ENCODE peak calls at places on chromosome 22, in nine cellular contexts. One of them, this sample, is unnamed.

GRCh38 chr22:25472382-25472781 is 92.1 kb upstream of the GRK3 start:
- DNase-seq in stromal cell of bone marrow: no peak
- DNase-seq in activated CD4-positive, alpha-beta T cell treated with anti-CD3 and anti-CD28 coated beads for 24 hours: no peak
- DNase-seq in epithelial cell of esophagus: no peak
- DNase-seq in AG08396: no peak
- DNase-seq in AG09309: no peak
- DNase-seq in nephron progenitor cell: no peak
- DNase-seq in stimulated activated CD4-positive, alpha-beta T cell treated with anti-CD3 and anti-CD28 coated beads, Interleukin-1b, Interleukin-23, amount 100 ng/mL, for 48 hours: no peak
- DNase-seq in skeletal muscle cell: no peak
- DNase-seq in this sample: no peak

GRCh38 chr22:19874307-19875060 is 19.8 kb upstream of the GNB1L start:
- DNase-seq in stimulated activated CD4-positive, alpha-beta T cell treated with anti-CD3 and anti-CD28 coated beads, Interleukin-1b, Interleukin-23, amount 100 ng/mL, for 48 hours: peak
- DNase-seq in skeletal muscle cell: no peak
- DNase-seq in AG09309: no peak
- DNase-seq in stromal cell of bone marrow: no peak
- DNase-seq in AG08396: no peak
- DNase-seq in epithelial cell of esophagus: peak
- DNase-seq in activated CD4-positive, alpha-beta T cell treated with anti-CD3 and anti-CD28 coated beads for 24 hours: no peak
- DNase-seq in nephron progenitor cell: peak
- DNase-seq in this sample: peak

GRCh38 chr22:49546811-49547585 is 280.7 kb downstream of the BRD1 start:
- DNase-seq in activated CD4-positive, alpha-beta T cell treated with anti-CD3 and anti-CD28 coated beads for 24 hours: no peak
- DNase-seq in AG08396: no peak
- DNase-seq in epithelial cell of esophagus: no peak
- DNase-seq in AG09309: no peak
- DNase-seq in nephron progenitor cell: no peak
- DNase-seq in skeletal muscle cell: no peak
- DNase-seq in stromal cell of bone marrow: no peak
- DNase-seq in stimulated activated CD4-positive, alpha-beta T cell treated with anti-CD3 and anti-CD28 coated beads, Interleukin-1b, Interleukin-23, amount 100 ng/mL, for 48 hours: no peak
- DNase-seq in this sample: no peak

GRCh38 chr22:44701824-44702478 is at the start of gene PRR5:
- DNase-seq in epithelial cell of esophagus: peak
- DNase-seq in skeletal muscle cell: peak
- DNase-seq in stimulated activated CD4-positive, alpha-beta T cell treated with anti-CD3 and anti-CD28 coated beads, Interleukin-1b, Interleukin-23, amount 100 ng/mL, for 48 hours: peak
- DNase-seq in nephron progenitor cell: peak
- DNase-seq in AG08396: peak
- DNase-seq in activated CD4-positive, alpha-beta T cell treated with anti-CD3 and anti-CD28 coated beads for 24 hours: peak
- DNase-seq in AG09309: peak
- DNase-seq in stromal cell of bone marrow: no peak
- DNase-seq in this sample: peak

GRCh38 chr22:17864398-17865182 is 90.3 kb upstream of the BID start:
- DNase-seq in AG08396: no peak
- DNase-seq in activated CD4-positive, alpha-beta T cell treated with anti-CD3 and anti-CD28 coated beads for 24 hours: no peak
- DNase-seq in nephron progenitor cell: no peak
- DNase-seq in stimulated activated CD4-positive, alpha-beta T cell treated with anti-CD3 and anti-CD28 coated beads, Interleukin-1b, Interleukin-23, amount 100 ng/mL, for 48 hours: no peak
- DNase-seq in epithelial cell of esophagus: no peak
- DNase-seq in stromal cell of bone marrow: no peak
- DNase-seq in AG09309: no peak
- DNase-seq in skeletal muscle cell: no peak
- DNase-seq in this sample: no peak

GRCh38 chr22:28670153-28670552 is 9.5 kb downstream of the TTC28 start:
- DNase-seq in activated CD4-positive, alpha-beta T cell treated with anti-CD3 and anti-CD28 coated beads for 24 hours: no peak
- DNase-seq in stimulated activated CD4-positive, alpha-beta T cell treated with anti-CD3 and anti-CD28 coated beads, Interleukin-1b, Interleukin-23, amount 100 ng/mL, for 48 hours: no peak
- DNase-seq in skeletal muscle cell: no peak
- DNase-seq in AG08396: no peak
- DNase-seq in AG09309: peak
- DNase-seq in nephron progenitor cell: no peak
- DNase-seq in stromal cell of bone marrow: peak
- DNase-seq in epithelial cell of esophagus: no peak
- DNase-seq in this sample: no peak

GRCh38 chr22:46062232-46062615 is 85.3 kb upstream of the WNT7B start:
- DNase-seq in stromal cell of bone marrow: no peak
- DNase-seq in epithelial cell of esophagus: no peak
- DNase-seq in activated CD4-positive, alpha-beta T cell treated with anti-CD3 and anti-CD28 coated beads for 24 hours: no peak
- DNase-seq in AG08396: no peak
- DNase-seq in nephron progenitor cell: no peak
- DNase-seq in stimulated activated CD4-positive, alpha-beta T cell treated with anti-CD3 and anti-CD28 coated beads, Interleukin-1b, Interleukin-23, amount 100 ng/mL, for 48 hours: no peak
- DNase-seq in skeletal muscle cell: no peak
- DNase-seq in AG09309: no peak
- DNase-seq in this sample: peak

GRCh38 chr22:24429411-24430365 is 2.3 kb downstream of the ADORA2A start:
- DNase-seq in epithelial cell of esophagus: peak
- DNase-seq in stimulated activated CD4-positive, alpha-beta T cell treated with anti-CD3 and anti-CD28 coated beads, Interleukin-1b, Interleukin-23, amount 100 ng/mL, for 48 hours: peak
- DNase-seq in AG08396: no peak
- DNase-seq in skeletal muscle cell: no peak
- DNase-seq in stromal cell of bone marrow: no peak
- DNase-seq in nephron progenitor cell: peak
- DNase-seq in activated CD4-positive, alpha-beta T cell treated with anti-CD3 and anti-CD28 coated beads for 24 hours: peak
- DNase-seq in AG09309: no peak
- DNase-seq in this sample: no peak

GRCh38 chr22:30246962-30247376 is 410 bp upstream of the LIF start:
- DNase-seq in epithelial cell of esophagus: no peak
- DNase-seq in activated CD4-positive, alpha-beta T cell treated with anti-CD3 and anti-CD28 coated beads for 24 hours: no peak
- DNase-seq in skeletal muscle cell: no peak
- DNase-seq in stimulated activated CD4-positive, alpha-beta T cell treated with anti-CD3 and anti-CD28 coated beads, Interleukin-1b, Interleukin-23, amount 100 ng/mL, for 48 hours: no peak
- DNase-seq in stromal cell of bone marrow: no peak
- DNase-seq in AG09309: no peak
- DNase-seq in nephron progenitor cell: no peak
- DNase-seq in AG08396: no peak
- DNase-seq in this sample: no peak

GRCh38 chr22:17366830-17367229 is 2.4 kb upstream of the CECR2 start:
- DNase-seq in skeletal muscle cell: no peak
- DNase-seq in activated CD4-positive, alpha-beta T cell treated with anti-CD3 and anti-CD28 coated beads for 24 hours: no peak
- DNase-seq in AG08396: no peak
- DNase-seq in AG09309: no peak
- DNase-seq in epithelial cell of esophagus: no peak
- DNase-seq in nephron progenitor cell: peak
- DNase-seq in stromal cell of bone marrow: no peak
- DNase-seq in stimulated activated CD4-positive, alpha-beta T cell treated with anti-CD3 and anti-CD28 coated beads, Interleukin-1b, Interleukin-23, amount 100 ng/mL, for 48 hours: peak
- DNase-seq in this sample: peak

This sample was measured in posterior cingulate gyrus.